ENCODE peak calls at places on chromosomes 6 and 20, in nine cellular contexts. B, S, F, Z, D, I, Q, P and N are unnamed samples.

GRCh38 chr20:58137236-58137635 is 91.2 kb downstream of the ANKRD60 start:
- DNase-seq in Q (no peak), I (no peak), F (no peak), Z (no peak), B (no peak), P (no peak), S (no peak), D (no peak), N (no peak)

GRCh38 chr20:19920388-19921138 is 96.6 kb upstream of the NAA20 start:
- DNase-seq in S (no peak), Q (no peak), D (no peak), I (no peak), P (no peak), F (no peak), B (no peak), Z (no peak), N (no peak)

GRCh38 chr6:41578714-41579610 is 32.8 kb downstream of the FOXP4 start:
- DNase-seq in Q (no peak), F (peak; percentile 54), D (no peak), B (no peak), Z (peak; percentile 8), P (no peak), I (no peak), S (no peak), N (no peak)

GRCh38 chr6:136608991-136609390 is 58.8 kb upstream of the MAP7 start:
- DNase-seq in Z (peak; percentile 72), F (no peak), D (peak; percentile 75), P (no peak), I (peak; percentile 82), S (no peak), Q (no peak), B (no peak), N (no peak)

GRCh38 chr6:132780770-132781371 is 17.6 kb downstream of the SLC18B1 start:
- DNase-seq in D (peak; percentile 62), P (peak; percentile 40), B (no peak), F (no peak), S (no peak), Z (peak; percentile 56), I (peak; percentile 52), Q (no peak), N (no peak)

GRCh38 chr6:1821188-1822183 is 211.8 kb downstream of the FOXC1 start:
- DNase-seq in I (peak; percentile 78), B (no peak), P (peak; percentile 51), Q (no peak), F (no peak), D (peak; percentile 48), S (no peak), Z (peak; percentile 62), N (no peak)

GRCh38 chr6:22041797-22042489 is 254.9 kb downstream of the PRL start:
- DNase-seq in F (no peak), P (no peak), I (peak; percentile 68), S (no peak), Z (peak; percentile 26), D (peak; percentile 31), B (no peak), Q (peak; percentile 26), N (no peak)

GRCh38 chr6:150293423-150294280 is 75.2 kb upstream of the IYD start:
- DNase-seq in S (no peak), D (peak; percentile 52), Z (peak; percentile 77), Q (no peak), I (peak; percentile 71), F (no peak), P (no peak), B (no peak), N (no peak)

GRCh38 chr20:10376271-10377075 is 57.5 kb downstream of the MKKS start:
- DNase-seq in D (peak; percentile 56), P (no peak), I (peak; percentile 41), Q (no peak), S (no peak), F (no peak), Z (no peak), B (no peak), N (no peak)

GRCh38 chr20:10385850-10386544 is 48.0 kb downstream of the MKKS start:
- DNase-seq in Q (no peak), D (peak; percentile 63), P (no peak), S (no peak), I (peak; percentile 27), F (no peak), B (no peak), Z (peak; percentile 77), N (no peak)

GRCh38 chr20:10379761-10380160 is 54.3 kb downstream of the MKKS start:
- DNase-seq in Q (no peak), D (no peak), S (no peak), Z (no peak), B (no peak), F (no peak), P (no peak), I (no peak), N (no peak)

DNA sequence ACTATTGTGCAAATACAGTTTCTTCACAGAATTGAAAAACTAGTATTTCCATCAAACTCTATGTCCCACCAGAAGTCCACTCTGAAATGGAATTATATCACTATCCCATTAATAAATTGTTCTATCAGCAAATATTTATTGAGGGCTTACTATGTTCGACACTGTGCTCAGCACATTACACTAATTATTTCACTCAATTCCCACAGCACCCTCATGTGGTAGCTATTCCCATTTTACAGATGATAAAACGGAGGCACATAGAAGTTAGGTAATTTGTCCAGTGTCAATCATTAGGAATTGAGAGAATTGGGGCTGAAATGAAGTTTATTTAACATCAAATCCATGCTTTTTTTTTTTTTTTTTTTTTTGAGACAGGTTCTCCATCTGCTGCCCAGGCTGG is 52.5 kb downstream of the MKKS start:
- DNase-seq in S (no peak), Q (no peak), Z (no peak), P (peak; percentile 12), I (peak; percentile 9), F (no peak), D (no peak), B (no peak), N (no peak)
- TF ChIP-seq CTCF in S (no peak), Q (no peak), Z (no peak), P (no peak), I (no peak), F (peak; percentile 54), D (no peak), B (no peak), N (no peak)

DNA sequence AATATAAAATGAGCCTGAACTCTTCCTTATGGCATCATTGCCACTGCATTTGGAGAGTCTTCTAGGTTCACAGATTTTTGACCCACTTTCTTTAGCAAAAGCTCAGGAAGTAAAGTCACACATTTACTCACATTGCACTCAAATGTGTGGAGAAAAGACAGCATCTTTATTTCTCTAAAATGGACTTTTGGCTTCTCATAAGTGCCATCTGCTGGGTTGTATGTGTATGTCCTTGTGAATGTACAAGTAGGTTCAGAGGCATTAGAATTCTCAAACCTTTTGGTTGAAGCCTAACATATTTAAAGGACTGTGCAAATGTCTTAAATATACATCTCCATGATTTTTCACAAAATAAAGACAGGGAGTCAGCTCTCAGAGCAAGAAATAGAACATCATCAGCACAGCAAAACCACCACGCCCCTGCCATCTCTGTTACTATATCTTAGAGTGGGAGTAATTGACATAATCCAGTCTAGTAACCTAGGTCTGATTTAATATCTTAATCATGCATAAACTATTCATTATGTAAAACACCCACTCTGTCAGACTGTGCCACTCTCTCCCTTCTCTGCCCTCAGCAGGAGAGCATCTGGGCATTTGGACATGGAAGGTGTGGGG is 42.2 kb upstream of the SPTLC3 start:
- DNase-seq in P (no peak), Z (peak; percentile 74), Q (no peak), F (no peak), S (no peak), D (peak; percentile 70), I (peak; percentile 75), B (no peak), N (no peak)
- TF ChIP-seq CTCF in P (no peak), Z (peak; percentile 46), Q (no peak), F (peak; percentile 68), S (peak; percentile 42), D (peak; percentile 60), I (peak; percentile 68), B (no peak), N (peak; percentile 54)

GRCh38 chr20:142290-142689 is at the start of gene DEFB126:
- DNase-seq in F (no peak), Q (no peak), P (no peak), Z (no peak), D (no peak), I (no peak), B (no peak), S (no peak), N (no peak)

DNA sequence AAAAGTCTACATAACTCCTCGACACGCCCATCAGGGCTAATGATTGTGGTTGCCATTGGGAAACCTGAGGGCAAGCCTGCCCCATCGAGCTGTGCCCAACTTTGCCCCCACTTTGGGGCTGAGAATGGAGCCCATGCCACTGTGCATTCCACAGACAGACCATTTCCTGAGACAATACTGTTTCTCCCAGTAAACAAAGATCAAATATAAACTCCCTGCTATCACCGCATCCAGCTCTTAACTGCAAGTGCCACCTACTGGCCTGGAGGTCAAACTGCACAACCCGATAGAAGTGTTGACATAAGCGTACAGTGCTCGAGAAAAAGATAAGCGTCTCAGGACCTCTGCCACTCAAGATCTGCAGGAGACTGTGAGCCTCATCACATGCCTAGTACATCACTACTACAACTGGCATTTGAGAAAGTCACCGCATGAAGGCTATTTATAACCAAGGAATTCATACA is 4.7 kb upstream of the DEFB126 start:
- DNase-seq in P (peak; percentile 13), Z (no peak), S (no peak), B (no peak), D (no peak), F (peak; percentile 34), I (no peak), Q (no peak), N (no peak)
- TF ChIP-seq CTCF in P (peak; percentile 31), Z (peak; percentile 31), S (no peak), B (no peak), D (no peak), F (peak; percentile 28), I (peak; percentile 1), Q (no peak), N (no peak)

DNA sequence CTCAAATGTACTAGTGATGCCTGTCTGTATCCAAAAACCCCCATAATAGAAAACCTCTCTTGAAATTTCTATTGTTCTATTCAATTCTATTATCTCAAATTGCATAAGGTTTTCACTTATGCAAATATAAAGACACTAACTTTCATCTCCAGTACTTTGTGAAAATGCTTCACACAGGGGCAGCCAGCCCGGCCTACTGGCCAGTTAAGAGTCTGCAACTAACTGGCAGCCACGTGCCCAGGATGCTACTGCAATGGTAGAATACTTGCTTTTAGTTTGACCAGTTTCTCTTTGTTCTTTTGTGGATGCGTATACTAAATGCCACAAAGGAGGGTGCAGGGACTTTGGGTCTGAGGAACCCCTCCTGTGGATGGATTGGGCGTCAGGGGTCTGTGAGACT is 557.9 kb upstream of the JAG1 start:
- DNase-seq in Q (no peak), Z (no peak), F (no peak), I (no peak), D (peak; percentile 68), B (no peak), S (no peak), P (peak; percentile 31), N (no peak)
- TF ChIP-seq CTCF in Q (no peak), Z (no peak), F (no peak), I (no peak), D (peak; percentile 43), B (no peak), S (peak; percentile 15), P (no peak), N (no peak)

GRCh38 chr6:34232901-34233300 is 3.8 kb upstream of the HMGA1 start:
- DNase-seq in P (no peak), B (no peak), Z (peak; percentile 50), F (no peak), Q (no peak), I (peak; percentile 60), D (no peak), S (no peak), N (no peak)
- TF ChIP-seq CTCF in P (no peak), B (no peak), Z (no peak), F (no peak), Q (no peak), I (no peak), D (no peak), S (no peak), N (no peak)

GRCh38 chr6:32558426-32559057 is 28.5 kb upstream of the HLA-DRB5 start:
- DNase-seq in I (no peak), F (no peak), D (no peak), S (no peak), Q (no peak), P (no peak), B (no peak), Z (no peak), N (no peak)
- TF ChIP-seq CTCF in I (no peak), F (no peak), D (no peak), S (no peak), Q (no peak), P (no peak), B (no peak), Z (no peak), N (no peak)